ENCODE peak calls at places on chromosome 20, in four cellular contexts. V is choroid plexus epithelial cell, W is colonic mucosa, Z is fibroblast of lung. M is an unnamed sample.

GRCh38 chr20:43716123-43716522 is 10.7 kb downstream of the GTSF1L start:
- DNase-seq in V (no peak), W (no peak), Z (no peak), M (no peak)

GRCh38 chr20:8213831-8214587 is 81.9 kb downstream of the PLCB1 start:
- DNase-seq in V (no peak), W (no peak), Z (no peak), M (no peak)

GRCh38 chr20:36179170-36179945 is 24.8 kb downstream of the EPB41L1 start:
- DNase-seq in V (no peak), W (no peak), Z (no peak), M (no peak)

GRCh38 chr20:44909872-44910689 is at the start of gene PABPC1L:
- DNase-seq in V (peak; percentile 75), W (peak; percentile 87), Z (peak; percentile 63), M (peak; percentile 76)

GRCh38 chr20:50366270-50367103 is 143.7 kb upstream of the PTPN1 start:
- DNase-seq in V (peak; percentile 84), W (peak; percentile 93), Z (peak; percentile 58), M (peak; percentile 95)

GRCh38 chr20:24395151-24395550 is 74.3 kb upstream of the SYNDIG1 start:
- DNase-seq in V (no peak), W (no peak), Z (no peak), M (no peak)

GRCh38 chr20:64271636-64272035 is 16.1 kb downstream of the PCMTD2 start:
- DNase-seq in V (no peak), W (no peak), Z (no peak), M (no peak)

GRCh38 chr20:21234816-21235215 is 68.3 kb upstream of the XRN2 start:
- DNase-seq in V (no peak), W (no peak), Z (no peak), M (no peak)

GRCh38 chr20:10876558-10876957 is 202.8 kb upstream of the JAG1 start:
- DNase-seq in V (peak; percentile 51), W (no peak), Z (no peak), M (no peak)

GRCh38 chr20:52975024-52975732 is 3.0 kb downstream of the TSHZ2 start:
- DNase-seq in V (no peak), W (no peak), Z (peak; percentile 42), M (no peak)

GRCh38 chr20:61853073-61854005 is 212.3 kb downstream of the TAF4 start:
- DNase-seq in V (no peak), W (no peak), Z (no peak), M (no peak)

GRCh38 chr20:33668087-33668790 is 1.5 kb downstream of the ACTL10 start:
- DNase-seq in V (no peak), W (peak; percentile 84), Z (no peak), M (peak; percentile 83)

GRCh38 chr20:2816583-2817340 is 598 bp downstream of the TMEM239 start:
- DNase-seq in V (no peak), W (no peak), Z (no peak), M (no peak)

DNA sequence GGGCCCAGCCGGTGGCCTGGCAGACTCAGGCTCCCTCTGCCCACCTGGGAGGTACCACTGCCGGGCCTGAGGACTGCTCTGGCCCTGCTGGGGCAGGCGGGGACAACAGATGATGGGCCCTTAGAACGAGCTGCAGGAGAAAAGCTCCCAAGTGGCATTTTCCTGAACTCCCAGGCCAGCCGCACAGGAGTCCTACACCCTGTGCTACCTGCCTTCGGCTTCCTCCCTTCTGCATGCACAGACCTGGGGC is 41.3 kb downstream of the DSTN start:
- DNase-seq in V (no peak), W (no peak), Z (peak; percentile 35), M (peak; percentile 76)
- H3K4me3 ChIP-seq in V (no peak overlapping the region), W (no peak overlapping the region), Z (no peak overlapping the region), M (no peak overlapping the region)

DNA sequence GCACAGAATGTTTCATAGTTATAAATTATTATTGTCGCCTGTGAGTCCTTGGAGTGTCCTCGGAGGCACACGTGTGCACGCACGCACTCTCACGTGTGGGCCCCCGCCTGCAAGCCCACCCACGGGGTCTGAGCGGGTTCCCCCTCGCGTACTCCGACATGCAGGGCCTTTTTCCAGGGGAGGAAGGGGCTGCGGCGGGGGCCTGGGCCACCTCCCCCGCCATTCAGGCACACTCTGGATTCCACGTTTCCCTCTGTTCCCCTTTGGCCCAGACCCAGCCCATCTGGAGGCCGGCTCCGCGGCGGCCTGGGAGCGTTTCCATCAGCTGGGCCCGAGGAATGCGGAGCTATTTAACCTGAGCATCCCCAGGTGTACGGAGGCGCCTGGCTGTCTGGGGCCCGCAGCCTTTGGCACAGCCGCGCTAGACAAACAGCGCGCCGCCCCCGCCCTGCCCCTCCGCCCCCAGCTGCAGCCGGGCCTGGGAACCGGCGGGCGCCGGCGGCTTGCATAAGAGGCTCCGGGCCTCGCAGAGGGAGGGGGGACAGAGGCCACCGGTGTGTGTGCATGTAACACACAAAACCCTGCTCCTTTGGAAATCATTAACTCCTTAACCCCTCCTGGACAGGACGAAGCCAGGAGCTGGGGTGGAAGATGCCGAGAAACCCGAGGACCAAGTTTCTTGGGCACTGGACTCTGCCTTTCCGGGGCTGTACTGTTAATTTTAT is 3.3 kb downstream of the ID1 start:
- DNase-seq in V (peak; percentile 78), W (peak; percentile 93), Z (peak; percentile 80), M (peak; percentile 79)
- H3K4me3 ChIP-seq in V (peak overlapping the region; percentile 20), W (peak overlapping the region; percentile 19), Z (no peak overlapping the region), M (no peak overlapping the region)

DNA sequence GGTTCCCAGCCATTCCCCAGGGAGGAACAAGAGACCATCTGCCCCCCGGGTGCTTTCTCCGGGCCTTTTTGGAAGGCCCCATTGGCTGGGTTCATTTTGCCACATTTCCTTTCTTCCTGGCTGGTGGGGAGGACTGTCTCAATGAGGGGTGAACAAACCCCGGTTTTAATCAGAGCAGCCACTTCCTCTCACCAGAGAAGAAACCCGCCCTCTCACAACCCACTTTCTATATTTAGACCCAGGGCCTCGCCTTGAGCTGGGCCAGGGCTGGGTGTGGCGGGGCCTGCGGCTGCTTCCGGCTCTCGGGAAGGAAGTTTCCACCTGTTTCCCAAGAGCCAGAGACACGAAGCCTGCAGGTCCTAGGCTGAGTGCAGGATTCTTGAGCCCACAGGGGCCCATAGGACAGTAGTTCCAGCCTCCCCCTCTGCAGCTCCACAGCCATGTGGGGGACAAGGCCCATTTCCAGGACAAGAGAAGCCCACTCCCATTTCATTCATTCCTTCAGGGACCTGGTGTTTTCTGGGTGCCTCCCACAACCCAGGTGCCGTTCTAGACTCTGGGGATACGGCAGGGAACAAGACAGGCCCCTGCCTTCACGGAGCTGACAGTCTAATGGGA is 41.8 kb downstream of the RBM38 start:
- DNase-seq in V (no peak), W (peak; percentile 82), Z (peak; percentile 12), M (peak; percentile 57)
- H3K4me3 ChIP-seq in V (no peak overlapping the region), W (no peak overlapping the region), Z (no peak overlapping the region), M (no peak overlapping the region)

DNA sequence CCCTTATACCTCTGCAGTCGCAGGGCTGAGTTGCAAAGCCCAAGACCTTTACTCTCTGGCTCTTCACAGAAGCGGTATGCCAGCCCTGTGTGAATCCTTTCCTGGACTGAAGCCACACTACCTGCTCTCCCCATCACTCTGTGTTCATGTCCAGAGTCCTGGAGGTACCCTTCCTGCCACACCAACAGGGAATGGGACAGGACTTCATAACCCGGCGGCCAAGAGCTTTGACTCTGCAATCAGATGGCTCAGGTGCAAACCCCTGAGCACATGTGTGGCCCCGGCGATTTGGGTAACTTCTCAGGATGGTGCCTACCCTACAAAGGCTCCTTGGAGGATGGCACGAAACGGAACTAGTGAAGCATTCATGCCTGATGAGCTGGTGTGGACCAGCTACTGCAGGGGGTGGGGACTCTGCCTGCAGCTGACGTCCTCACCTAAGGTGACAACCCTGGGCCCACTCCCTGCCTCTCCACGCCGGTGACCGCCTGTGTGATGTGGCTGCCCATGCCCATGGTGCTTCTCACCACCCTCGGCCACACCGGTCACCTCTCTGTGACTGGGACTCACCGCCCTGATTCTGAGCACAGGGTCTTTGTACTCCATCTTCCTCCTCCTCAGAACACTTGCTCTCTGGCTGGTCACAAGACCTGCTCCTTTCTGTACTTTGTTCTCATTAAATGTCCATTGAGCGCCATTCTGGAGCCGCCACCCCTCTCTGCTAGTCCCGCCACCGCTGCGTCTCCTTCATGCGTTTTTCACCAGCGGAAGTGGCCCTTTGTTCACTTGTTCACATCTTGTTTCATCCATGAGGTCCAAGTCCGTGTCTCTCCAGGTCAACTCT is 116.7 kb downstream of the SULF2 start:
- DNase-seq in V (no peak), W (no peak), Z (no peak), M (no peak)
- H3K4me3 ChIP-seq in V (no peak overlapping the region), W (no peak overlapping the region), Z (no peak overlapping the region), M (no peak overlapping the region)

GRCh38 chr20:48025061-48025515 is 239.8 kb upstream of the SULF2 start:
- DNase-seq in V (peak; percentile 89), W (no peak), Z (peak; percentile 98), M (peak; percentile 20)
- H3K4me3 ChIP-seq in V (peak overlapping the region; percentile 15), W (no peak overlapping the region), Z (no peak overlapping the region), M (no peak overlapping the region)

M was measured in body of pancreas.